ENCODE peak calls at places on chromosome 22, in five cellular contexts. K is A549, X is adrenal gland, D is esophagus squamous epithelium, Q is endothelial cell of umbilical vein. J is an unnamed sample.

GRCh38 chr22:30441088-30441487 is 15.5 kb downstream of the MTFP1 start:
- DNase-seq in K (no peak), Q (no peak), D (no peak), X (no peak), J (no peak)

GRCh38 chr22:47189056-47189916 is 426.8 kb downstream of the TBC1D22A start:
- DNase-seq in X (no peak), Q (no peak), D (no peak), K (no peak), J (no peak)

GRCh38 chr22:47053013-47053864 is 290.8 kb downstream of the TBC1D22A start:
- DNase-seq in Q (no peak), D (no peak), K (no peak), X (no peak), J (no peak)

GRCh38 chr22:49026476-49027121 is 801.1 kb downstream of the BRD1 start:
- DNase-seq in X (no peak), Q (no peak), K (peak), D (no peak), J (no peak)

GRCh38 chr22:44383652-44384562 is 71.2 kb upstream of the SHISAL1 start:
- DNase-seq in K (no peak), D (no peak), Q (no peak), X (no peak), J (no peak)

GRCh38 chr22:26442086-26442756 is 13.2 kb downstream of the ASPHD2 start:
- DNase-seq in K (no peak), Q (no peak), X (peak), D (no peak), J (no peak)

GRCh38 chr22:22022255-22022840 is 39.8 kb upstream of the TOP3B start:
- DNase-seq in Q (no peak), X (no peak), D (no peak), K (no peak), J (no peak)

GRCh38 chr22:32723632-32724031 is 77.9 kb upstream of the TIMP3 start:
- DNase-seq in K (no peak), D (no peak), X (peak), Q (no peak), J (peak)

GRCh38 chr22:37943471-37944198 is 9.8 kb downstream of the C22orf23 start:
- DNase-seq in D (no peak), X (no peak), K (no peak), Q (no peak), J (no peak)

GRCh38 chr22:46929046-46929688 is 166.7 kb downstream of the TBC1D22A start:
- DNase-seq in Q (no peak), X (peak), D (no peak), K (no peak), J (no peak)

GRCh38 chr22:31090217-31091085 is 9.3 kb downstream of the SMTN start:
- DNase-seq in D (no peak), K (no peak), Q (no peak), X (no peak), J (peak)

GRCh38 chr22:24985824-24986214 is 33.3 kb downstream of the KIAA1671 start:
- DNase-seq in D (no peak), X (peak), Q (peak), K (no peak), J (no peak)

GRCh38 chr22:24325105-24325757 is 54.6 kb downstream of the SPECC1L start:
- DNase-seq in X (no peak), D (no peak), K (peak), Q (peak), J (peak)

GRCh38 chr22:45284705-45285305 is at the start of gene UPK3A:
- DNase-seq in D (no peak), Q (peak), X (peak), K (no peak), J (peak)

GRCh38 chr22:35476341-35476740 is 64.3 kb upstream of the RASD2 start:
- DNase-seq in K (no peak), Q (no peak), X (no peak), D (no peak), J (no peak)

GRCh38 chr22:30390974-30391691 is 3.9 kb upstream of the RNF215 start:
- DNase-seq in K (peak), X (peak), Q (peak), D (no peak), J (peak)

GRCh38 chr22:46309526-46310085 is 12.9 kb downstream of the GTSE1 start:
- DNase-seq in X (no peak), K (no peak), Q (no peak), D (no peak), J (no peak)

GRCh38 chr22:18933914-18934313 is 2.2 kb downstream of the PRODH start:
- DNase-seq in Q (no peak), K (no peak), X (no peak), D (no peak), J (no peak)

GRCh38 chr22:32665676-32666075 is 135.8 kb upstream of the TIMP3 start:
- DNase-seq in D (no peak), K (no peak), Q (no peak), X (no peak), J (no peak)

GRCh38 chr22:36745301-36745995 is 30.5 kb downstream of the IFT27 start:
- DNase-seq in D (no peak), X (peak), Q (no peak), K (no peak), J (no peak)

GRCh38 chr22:38025514-38025913 is 31.7 kb upstream of the PICK1 start:
- DNase-seq in Q (no peak), D (no peak), K (no peak), X (no peak), J (no peak)

GRCh38 chr22:36026741-36027140 is 1.9 kb downstream of the RBFOX2 start:
- DNase-seq in X (no peak), D (no peak), K (no peak), Q (peak), J (no peak)

GRCh38 chr22:47041201-47042115 is 279.0 kb downstream of the TBC1D22A start:
- DNase-seq in X (no peak), D (no peak), K (no peak), Q (no peak), J (no peak)

GRCh38 chr22:35345808-35346505 is 34.9 kb upstream of the HMOX1 start:
- DNase-seq in D (no peak), K (no peak), X (peak), Q (no peak), J (no peak)

GRCh38 chr22:31933816-31934482 is 10.4 kb upstream of the YWHAH start:
- DNase-seq in K (no peak), X (no peak), D (no peak), Q (no peak), J (no peak)

GRCh38 chr22:36951746-36952145 is 38.3 kb downstream of the CSF2RB start:
- DNase-seq in Q (no peak), K (no peak), D (no peak), X (no peak), J (no peak)

GRCh38 chr22:37822079-37822833 is 926 bp upstream of the GALR3 start:
- DNase-seq in X (no peak), K (no peak), D (no peak), Q (no peak), J (no peak)

GRCh38 chr22:44395116-44396005 is 82.6 kb upstream of the SHISAL1 start:
- DNase-seq in K (no peak), Q (no peak), X (peak), D (no peak), J (no peak)

GRCh38 chr22:48957311-48957986 is 870.2 kb downstream of the BRD1 start:
- DNase-seq in X (peak), Q (no peak), D (no peak), K (no peak), J (no peak)

GRCh38 chr22:37818397-37819099 is 4.6 kb upstream of the GALR3 start:
- DNase-seq in X (peak), D (no peak), Q (peak), K (no peak), J (peak)

GRCh38 chr22:30485362-30485988 is 13.7 kb upstream of the SEC14L3 start:
- DNase-seq in D (no peak), X (peak), K (peak), Q (peak), J (peak)

GRCh38 chr22:24230911-24231656 is 13.8 kb downstream of the GGT5 start:
- DNase-seq in X (no peak), K (no peak), Q (peak), D (no peak), J (peak)

GRCh38 chr22:50526849-50527801 is 1.7 kb upstream of the SCO2 start:
- DNase-seq in Q (no peak), X (peak), K (peak), D (no peak), J (peak)
- TF ChIP-seq POLR2A in Q (no peak), X (no peak), K (peak), D (no peak), J (no peak)

GRCh38 chr22:20531404-20532181 is 24.2 kb downstream of the MED15 start:
- DNase-seq in Q (peak), D (no peak), K (peak), X (peak), J (no peak)

GRCh38 chr22:20530368-20531153 is 23.2 kb downstream of the MED15 start:
- DNase-seq in D (no peak), K (peak), X (peak), Q (peak), J (no peak)

GRCh38 chr22:20532256-20532993 is 25.0 kb downstream of the MED15 start:
- DNase-seq in D (no peak), Q (no peak), X (no peak), K (no peak), J (no peak)

GRCh38 chr22:20533095-20533878 is 25.9 kb downstream of the MED15 start:
- DNase-seq in Q (no peak), X (no peak), D (no peak), K (no peak), J (no peak)

DNA sequence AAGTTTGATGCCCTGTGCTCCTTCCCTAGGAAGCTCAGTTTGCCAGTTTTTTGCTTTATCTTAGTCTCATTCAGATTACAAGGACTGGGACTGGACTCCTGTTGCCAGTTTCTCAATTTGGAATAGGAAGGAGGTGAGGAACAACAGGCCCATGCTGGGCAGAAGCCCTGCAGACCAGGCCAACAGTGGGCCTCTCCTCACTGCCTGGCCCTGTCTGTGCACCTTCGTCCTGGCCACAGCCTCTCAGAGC is 23.7 kb downstream of the MED15 start:
- DNase-seq in X (no peak), Q (no peak), D (no peak), K (no peak), J (no peak)
- TF ChIP-seq POLR2A in X (no peak), Q (no peak), D (no peak), K (peak), J (no peak)

GRCh38 chr22:29382575-29383328 is 5.6 kb downstream of the AP1B1 start:
- DNase-seq in D (no peak), Q (peak), K (no peak), X (peak), J (peak)

GRCh38 chr22:29380032-29380781 is 8.2 kb downstream of the AP1B1 start:
- DNase-seq in X (no peak), K (no peak), Q (peak), D (no peak), J (no peak)

GRCh38 chr22:29380856-29381255 is 7.5 kb downstream of the AP1B1 start:
- DNase-seq in K (no peak), Q (no peak), X (no peak), D (no peak), J (no peak)

GRCh38 chr22:29377979-29378378 is 10.4 kb downstream of the AP1B1 start:
- DNase-seq in Q (no peak), K (no peak), D (no peak), X (no peak), J (no peak)

DNA sequence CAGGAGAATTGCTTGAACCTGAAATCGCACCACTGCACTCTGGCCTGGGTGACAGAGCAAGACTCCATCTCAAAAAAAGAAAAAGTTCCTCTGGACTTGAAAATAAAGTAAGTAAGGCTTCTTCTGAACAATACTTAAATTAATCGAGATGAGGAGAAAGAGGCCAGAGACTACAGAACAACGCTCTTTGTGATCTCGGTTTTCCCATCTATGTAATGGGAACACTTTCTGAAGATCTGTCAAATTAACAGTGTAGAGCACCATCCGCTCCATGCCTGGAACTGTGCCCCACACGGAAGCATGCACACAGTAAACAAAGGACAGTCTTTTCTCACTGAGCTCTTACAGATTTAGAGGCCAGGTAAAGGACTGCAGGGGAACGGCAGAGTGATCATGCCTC is 9.1 kb downstream of the AP1B1 start:
- DNase-seq in X (no peak), K (no peak), D (no peak), Q (no peak), J (no peak)
- TF ChIP-seq POLR2A in X (no peak), K (no peak), D (no peak), Q (no peak), J (no peak)

DNA sequence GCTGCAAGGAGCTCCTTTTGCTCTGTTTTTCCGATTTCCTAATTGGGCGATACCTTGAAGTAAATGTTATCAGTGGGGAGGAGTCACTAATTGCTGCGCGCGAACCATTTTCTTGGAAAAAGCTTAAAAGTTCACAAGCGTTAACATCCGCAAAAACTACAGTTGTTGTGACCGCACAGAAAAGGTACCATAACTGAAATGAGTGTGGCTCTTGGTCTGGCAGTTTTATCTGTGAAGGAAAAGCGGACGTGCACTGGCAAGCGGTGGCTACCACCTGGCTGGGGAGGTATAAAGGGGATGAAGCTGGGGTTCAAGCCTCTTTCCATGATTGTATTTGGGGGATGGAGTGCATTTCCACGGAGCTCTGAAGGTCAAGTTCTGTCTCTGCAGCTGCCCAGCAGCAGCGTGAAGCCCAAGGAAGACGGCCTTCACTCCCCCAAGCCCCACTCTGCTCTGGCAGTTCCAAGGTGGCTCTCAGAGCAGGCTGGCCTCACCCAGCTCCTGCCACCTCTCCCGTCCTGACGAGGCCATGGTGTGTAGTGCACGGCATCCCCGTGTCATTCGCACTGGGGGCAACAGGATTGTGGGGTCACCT is 27.5 kb downstream of the MOV10L1 start:
- DNase-seq in X (peak), K (no peak), Q (no peak), D (no peak), J (no peak)
- TF ChIP-seq POLR2A in X (no peak), K (no peak), Q (no peak), D (no peak), J (no peak)

GRCh38 chr22:33896154-33896800 is 24.0 kb downstream of the LARGE1 start:
- DNase-seq in Q (no peak), D (no peak), K (no peak), X (no peak), J (no peak)
- TF ChIP-seq POLR2A in Q (no peak), D (no peak), K (no peak), X (no peak), J (no peak)

GRCh38 chr22:27670701-27671412 is 130.7 kb downstream of the MN1 start:
- DNase-seq in D (no peak), K (no peak), X (peak), Q (peak), J (peak)

GRCh38 chr22:27671413-27671721 is 130.2 kb downstream of the MN1 start:
- DNase-seq in K (no peak), X (no peak), Q (no peak), D (no peak), J (no peak)

GRCh38 chr22:27667121-27667843 is 134.3 kb downstream of the MN1 start:
- DNase-seq in K (no peak), Q (no peak), D (no peak), X (no peak), J (no peak)

GRCh38 chr22:27669798-27670599 is 131.6 kb downstream of the MN1 start:
- DNase-seq in X (peak), Q (peak), K (peak), D (no peak), J (peak)

GRCh38 chr22:27668828-27669797 is 132.4 kb downstream of the MN1 start:
- DNase-seq in X (peak), D (no peak), K (peak), Q (peak), J (peak)
- TF ChIP-seq POLR2A in X (peak), D (no peak), K (no peak), Q (no peak), J (peak)

GRCh38 chr22:41381329-41382097 is at the start of gene TEF:
- DNase-seq in Q (peak), K (peak), X (peak), D (peak), J (peak)
- TF ChIP-seq POLR2A in Q (no peak), K (no peak), X (peak), D (peak), J (no peak)

GRCh38 chr22:39522567-39523300 is 2.4 kb downstream of the ATF4 start:
- DNase-seq in X (peak), D (no peak), Q (peak), K (peak), J (peak)
- TF ChIP-seq POLR2A in X (no peak), D (no peak), Q (peak), K (peak), J (peak)

DNA sequence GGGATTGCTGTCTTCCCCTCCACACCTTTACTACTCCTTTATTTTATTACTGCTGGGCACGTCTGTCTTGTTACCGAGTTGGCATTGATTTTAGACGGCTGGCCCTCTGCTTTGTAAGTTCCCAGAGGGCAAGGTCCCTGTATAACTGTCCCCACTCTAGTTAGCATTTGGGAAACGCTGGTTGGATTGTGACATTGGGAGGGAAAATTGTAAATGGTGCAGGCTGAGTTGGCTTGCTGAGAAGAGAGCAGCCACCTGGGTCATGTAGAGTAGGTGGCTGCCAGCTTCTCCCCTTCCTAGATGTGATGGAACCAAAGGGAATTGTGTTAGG is 1.7 kb downstream of the TAB1 start:
- DNase-seq in X (no peak), Q (no peak), D (no peak), K (no peak), J (no peak)
- TF ChIP-seq POLR2A in X (no peak), Q (no peak), D (no peak), K (no peak), J (no peak)

GRCh38 chr22:23120415-23120899 is 21.3 kb downstream of the RSPH14 start:
- DNase-seq in D (no peak), Q (no peak), K (no peak), X (no peak), J (no peak)

GRCh38 chr22:23123804-23124254 is 18.0 kb downstream of the RSPH14 start:
- DNase-seq in D (no peak), X (no peak), Q (no peak), K (no peak), J (no peak)

GRCh38 chr22:23121026-23121823 is 20.6 kb downstream of the RSPH14 start:
- DNase-seq in K (no peak), X (no peak), Q (no peak), D (no peak), J (no peak)

GRCh38 chr22:23122992-23123803 is 18.6 kb downstream of the RSPH14 start:
- DNase-seq in K (no peak), Q (no peak), D (no peak), X (no peak), J (no peak)

GRCh38 chr22:23122216-23122957 is 19.4 kb downstream of the RSPH14 start:
- DNase-seq in D (no peak), X (no peak), Q (no peak), K (no peak), J (no peak)
- TF ChIP-seq POLR2A in D (no peak), X (no peak), Q (no peak), K (no peak), J (no peak)

J was measured in erythroblast.